ENCODE peak calls at places on chromosomes 5 and 9, in four cellular contexts. One of them, this sample, is unnamed.

GRCh38 chr9:134959126-134959970 is 41.6 kb upstream of the FCN1 start:
- DNase-seq in LoVo: no peak
- DNase-seq in stimulated activated CD8-positive, alpha-beta memory T cell treated with anti-CD3 and anti-CD28 coated beads, Interleukin-2, amount 100 ng/mL, for 1 hour: no peak
- DNase-seq in PC-9: no peak
- DNase-seq in this sample: no peak

GRCh38 chr5:23820764-23821471 is 313.5 kb downstream of the PRDM9 start:
- DNase-seq in PC-9: no peak
- DNase-seq in LoVo: peak
- DNase-seq in stimulated activated CD8-positive, alpha-beta memory T cell treated with anti-CD3 and anti-CD28 coated beads, Interleukin-2, amount 100 ng/mL, for 1 hour: no peak
- DNase-seq in this sample: no peak

GRCh38 chr5:1788200-1788599 is 11.4 kb downstream of the MRPL36 start:
- DNase-seq in LoVo: no peak
- DNase-seq in stimulated activated CD8-positive, alpha-beta memory T cell treated with anti-CD3 and anti-CD28 coated beads, Interleukin-2, amount 100 ng/mL, for 1 hour: no peak
- DNase-seq in PC-9: no peak
- DNase-seq in this sample: no peak

GRCh38 chr5:93622240-93622885 is 39.3 kb downstream of the NR2F1 start:
- DNase-seq in stimulated activated CD8-positive, alpha-beta memory T cell treated with anti-CD3 and anti-CD28 coated beads, Interleukin-2, amount 100 ng/mL, for 1 hour: no peak
- DNase-seq in PC-9: no peak
- DNase-seq in LoVo: no peak
- DNase-seq in this sample: no peak

GRCh38 chr5:108461628-108462367 is 79.9 kb upstream of the FBXL17 start:
- DNase-seq in LoVo: no peak
- DNase-seq in PC-9: no peak
- DNase-seq in stimulated activated CD8-positive, alpha-beta memory T cell treated with anti-CD3 and anti-CD28 coated beads, Interleukin-2, amount 100 ng/mL, for 1 hour: no peak
- DNase-seq in this sample: no peak

GRCh38 chr9:126494746-126495145 is 119.0 kb upstream of the LMX1B start:
- DNase-seq in stimulated activated CD8-positive, alpha-beta memory T cell treated with anti-CD3 and anti-CD28 coated beads, Interleukin-2, amount 100 ng/mL, for 1 hour: no peak
- DNase-seq in PC-9: no peak
- DNase-seq in LoVo: no peak
- DNase-seq in this sample: no peak

GRCh38 chr9:33881635-33882034 is 64.7 kb downstream of the UBE2R2 start:
- DNase-seq in LoVo: no peak
- DNase-seq in stimulated activated CD8-positive, alpha-beta memory T cell treated with anti-CD3 and anti-CD28 coated beads, Interleukin-2, amount 100 ng/mL, for 1 hour: no peak
- DNase-seq in PC-9: no peak
- DNase-seq in this sample: no peak

GRCh38 chr9:69379250-69379982 is 54.4 kb downstream of the ENTREP1 start:
- DNase-seq in LoVo: peak
- DNase-seq in PC-9: peak
- DNase-seq in stimulated activated CD8-positive, alpha-beta memory T cell treated with anti-CD3 and anti-CD28 coated beads, Interleukin-2, amount 100 ng/mL, for 1 hour: no peak
- DNase-seq in this sample: no peak

GRCh38 chr5:79546782-79547428 is 33.0 kb upstream of the HOMER1 start:
- DNase-seq in PC-9: no peak
- DNase-seq in stimulated activated CD8-positive, alpha-beta memory T cell treated with anti-CD3 and anti-CD28 coated beads, Interleukin-2, amount 100 ng/mL, for 1 hour: no peak
- DNase-seq in LoVo: no peak
- DNase-seq in this sample: no peak

GRCh38 chr9:100167176-100167575 is 68.1 kb downstream of the INVS start:
- DNase-seq in PC-9: no peak
- DNase-seq in LoVo: no peak
- DNase-seq in stimulated activated CD8-positive, alpha-beta memory T cell treated with anti-CD3 and anti-CD28 coated beads, Interleukin-2, amount 100 ng/mL, for 1 hour: no peak
- DNase-seq in this sample: no peak

GRCh38 chr5:38660194-38660668 is 103.8 kb upstream of the LIFR start:
- DNase-seq in PC-9: peak
- DNase-seq in stimulated activated CD8-positive, alpha-beta memory T cell treated with anti-CD3 and anti-CD28 coated beads, Interleukin-2, amount 100 ng/mL, for 1 hour: no peak
- DNase-seq in LoVo: peak
- DNase-seq in this sample: no peak

GRCh38 chr9:34644766-34645314 is 1.6 kb upstream of the GALT start:
- DNase-seq in LoVo: no peak
- DNase-seq in stimulated activated CD8-positive, alpha-beta memory T cell treated with anti-CD3 and anti-CD28 coated beads, Interleukin-2, amount 100 ng/mL, for 1 hour: no peak
- DNase-seq in PC-9: no peak
- DNase-seq in this sample: no peak

GRCh38 chr5:81207009-81207408 is 26.1 kb upstream of the CKMT2 start:
- DNase-seq in stimulated activated CD8-positive, alpha-beta memory T cell treated with anti-CD3 and anti-CD28 coated beads, Interleukin-2, amount 100 ng/mL, for 1 hour: no peak
- DNase-seq in PC-9: no peak
- DNase-seq in LoVo: no peak
- DNase-seq in this sample: no peak

GRCh38 chr5:95172659-95173058 is 112.2 kb downstream of the MCTP1 start:
- DNase-seq in PC-9: no peak
- DNase-seq in stimulated activated CD8-positive, alpha-beta memory T cell treated with anti-CD3 and anti-CD28 coated beads, Interleukin-2, amount 100 ng/mL, for 1 hour: no peak
- DNase-seq in LoVo: no peak
- DNase-seq in this sample: no peak

GRCh38 chr9:133601746-133602145 is 7.4 kb downstream of the FAM163B start:
- DNase-seq in LoVo: no peak
- DNase-seq in PC-9: no peak
- DNase-seq in stimulated activated CD8-positive, alpha-beta memory T cell treated with anti-CD3 and anti-CD28 coated beads, Interleukin-2, amount 100 ng/mL, for 1 hour: no peak
- DNase-seq in this sample: no peak

GRCh38 chr5:14614490-14614889 is 32.9 kb downstream of the OTULINL start:
- DNase-seq in stimulated activated CD8-positive, alpha-beta memory T cell treated with anti-CD3 and anti-CD28 coated beads, Interleukin-2, amount 100 ng/mL, for 1 hour: no peak
- DNase-seq in LoVo: no peak
- DNase-seq in PC-9: no peak
- DNase-seq in this sample: no peak

GRCh38 chr5:82332064-82332855 is 54.1 kb upstream of the RPS23 start:
- DNase-seq in stimulated activated CD8-positive, alpha-beta memory T cell treated with anti-CD3 and anti-CD28 coated beads, Interleukin-2, amount 100 ng/mL, for 1 hour: no peak
- DNase-seq in PC-9: no peak
- DNase-seq in LoVo: no peak
- DNase-seq in this sample: no peak

GRCh38 chr9:74361508-74361907 is 135.6 kb upstream of the RORB start:
- DNase-seq in PC-9: no peak
- DNase-seq in LoVo: no peak
- DNase-seq in stimulated activated CD8-positive, alpha-beta memory T cell treated with anti-CD3 and anti-CD28 coated beads, Interleukin-2, amount 100 ng/mL, for 1 hour: no peak
- DNase-seq in this sample: no peak

GRCh38 chr9:26033346-26033745 is 355.1 kb upstream of the TUSC1 start:
- DNase-seq in stimulated activated CD8-positive, alpha-beta memory T cell treated with anti-CD3 and anti-CD28 coated beads, Interleukin-2, amount 100 ng/mL, for 1 hour: no peak
- DNase-seq in PC-9: no peak
- DNase-seq in LoVo: no peak
- DNase-seq in this sample: no peak

GRCh38 chr9:19378647-19379046 is 1.4 kb downstream of the RPS6 start:
- DNase-seq in stimulated activated CD8-positive, alpha-beta memory T cell treated with anti-CD3 and anti-CD28 coated beads, Interleukin-2, amount 100 ng/mL, for 1 hour: no peak
- DNase-seq in LoVo: no peak
- DNase-seq in PC-9: no peak
- DNase-seq in this sample: no peak

GRCh38 chr5:120327180-120327579 is 136.9 kb upstream of the PRR16 start:
- DNase-seq in LoVo: no peak
- DNase-seq in stimulated activated CD8-positive, alpha-beta memory T cell treated with anti-CD3 and anti-CD28 coated beads, Interleukin-2, amount 100 ng/mL, for 1 hour: no peak
- DNase-seq in PC-9: no peak
- DNase-seq in this sample: no peak

GRCh38 chr9:87040410-87041009 is 93.2 kb upstream of the GAS1 start:
- DNase-seq in stimulated activated CD8-positive, alpha-beta memory T cell treated with anti-CD3 and anti-CD28 coated beads, Interleukin-2, amount 100 ng/mL, for 1 hour: no peak
- DNase-seq in PC-9: no peak
- DNase-seq in LoVo: no peak
- DNase-seq in this sample: no peak

GRCh38 chr5:77143998-77144836 is 57.1 kb upstream of the ZBED3 start:
- DNase-seq in PC-9: peak
- DNase-seq in LoVo: peak
- DNase-seq in stimulated activated CD8-positive, alpha-beta memory T cell treated with anti-CD3 and anti-CD28 coated beads, Interleukin-2, amount 100 ng/mL, for 1 hour: peak
- DNase-seq in this sample: peak

GRCh38 chr5:32202394-32202793 is 28.3 kb upstream of the GOLPH3 start:
- DNase-seq in stimulated activated CD8-positive, alpha-beta memory T cell treated with anti-CD3 and anti-CD28 coated beads, Interleukin-2, amount 100 ng/mL, for 1 hour: no peak
- DNase-seq in PC-9: no peak
- DNase-seq in LoVo: no peak
- DNase-seq in this sample: no peak

GRCh38 chr9:93579711-93580516 is 3.5 kb downstream of the PHF2 start:
- DNase-seq in stimulated activated CD8-positive, alpha-beta memory T cell treated with anti-CD3 and anti-CD28 coated beads, Interleukin-2, amount 100 ng/mL, for 1 hour: no peak
- DNase-seq in PC-9: no peak
- DNase-seq in LoVo: no peak
- DNase-seq in this sample: no peak

GRCh38 chr5:160155017-160155725 is 35.9 kb upstream of the PWWP2A start:
- DNase-seq in PC-9: peak
- DNase-seq in LoVo: peak
- DNase-seq in stimulated activated CD8-positive, alpha-beta memory T cell treated with anti-CD3 and anti-CD28 coated beads, Interleukin-2, amount 100 ng/mL, for 1 hour: no peak
- DNase-seq in this sample: no peak

This sample was measured in GM18507.